ENCODE peak calls at places on chromosomes 6 and 20, in five cellular contexts. G, Z, U, S and T are unnamed samples.

GRCh38 chr6:56091159-56091869 is 156.1 kb downstream of the COL21A1 start:
- DNase-seq in S (peak), Z (no peak), G (peak), U (no peak), T (no peak)

GRCh38 chr6:7047966-7048365 is 59.8 kb upstream of the RREB1 start:
- DNase-seq in U (no peak), S (peak), Z (no peak), G (no peak), T (no peak)

GRCh38 chr6:6661684-6662083 is 73.2 kb downstream of the LY86 start:
- DNase-seq in G (peak), U (peak), S (peak), Z (peak), T (no peak)

GRCh38 chr20:56437196-56437960 is 25.3 kb downstream of the CASS4 start:
- DNase-seq in S (no peak), U (no peak), Z (peak), G (no peak), T (no peak)

GRCh38 chr6:37665309-37665708 is 32.4 kb downstream of the MDGA1 start:
- DNase-seq in S (no peak), Z (no peak), G (no peak), U (no peak), T (no peak)

GRCh38 chr20:58891686-58892125 is 39.2 kb downstream of the GNAS start:
- DNase-seq in G (no peak), Z (no peak), U (no peak), S (peak), T (peak)

GRCh38 chr6:36432151-36432633 is 10.5 kb downstream of the PXT1 start:
- DNase-seq in Z (no peak), U (no peak), G (no peak), S (peak), T (no peak)

GRCh38 chr6:43742931-43743632 is 26.9 kb upstream of the VEGFA start:
- DNase-seq in S (no peak), U (no peak), Z (peak), G (no peak), T (no peak)

GRCh38 chr20:3188823-3189413 is 15.6 kb downstream of the DDRGK1 start:
- DNase-seq in Z (no peak), U (no peak), G (no peak), S (no peak), T (peak)

GRCh38 chr20:8721098-8721497 is 347.8 kb upstream of the PLCB4 start:
- DNase-seq in G (peak), Z (no peak), S (peak), U (no peak), T (no peak)

GRCh38 chr6:113184291-113184690 is 672.9 kb upstream of the MARCKS start:
- DNase-seq in U (no peak), S (peak), Z (no peak), G (no peak), T (no peak)

GRCh38 chr20:62065669-62066338 is at the start of gene TAF4:
- DNase-seq in U (peak), G (peak), Z (peak), S (peak), T (peak)

GRCh38 chr6:54702772-54703171 is 143.8 kb upstream of the FAM83B start:
- DNase-seq in U (no peak), Z (no peak), G (no peak), S (no peak), T (no peak)

GRCh38 chr20:49372095-49372734 is 94.4 kb upstream of the ZNFX1 start:
- DNase-seq in S (no peak), U (no peak), G (peak), Z (no peak), T (no peak)

GRCh38 chr6:44119704-44120262 is 7.5 kb downstream of the MRPL14 start:
- DNase-seq in Z (no peak), U (no peak), G (no peak), S (no peak), T (no peak)

GRCh38 chr20:23586735-23587525 is 18.6 kb upstream of the CST9L start:
- DNase-seq in S (no peak), G (peak), Z (peak), U (no peak), T (no peak)

GRCh38 chr20:2752631-2753455 is 47.6 kb downstream of the CPXM1 start:
- DNase-seq in S (peak), G (peak), U (no peak), Z (peak), T (no peak)

GRCh38 chr6:143441680-143442359 is 8.7 kb downstream of the ADAT2 start:
- DNase-seq in U (no peak), Z (no peak), S (peak), G (no peak), T (no peak)

GRCh38 chr6:89411019-89411268 is 1.1 kb downstream of the RRAGD start:
- DNase-seq in Z (no peak), G (no peak), S (no peak), U (no peak), T (no peak)

GRCh38 chr6:161035182-161035980 is 43.8 kb downstream of the MAP3K4 start:
- DNase-seq in G (no peak), Z (no peak), U (no peak), S (no peak), T (no peak)

GRCh38 chr6:164396071-164397047 is 913.0 kb downstream of the C6orf118 start:
- DNase-seq in Z (peak), U (no peak), S (peak), G (no peak), T (no peak)

GRCh38 chr6:127463056-127463455 is 3.9 kb upstream of the KIAA0408 start:
- DNase-seq in G (no peak), U (no peak), Z (no peak), S (peak), T (no peak)

GRCh38 chr6:111666812-111667211 is 61.1 kb upstream of the TRAF3IP2 start:
- DNase-seq in Z (no peak), S (peak), G (no peak), U (no peak), T (no peak)
- TF ChIP-seq CTCF in Z (no peak), S (no peak), G (no peak), U (no peak), T (no peak)

DNA sequence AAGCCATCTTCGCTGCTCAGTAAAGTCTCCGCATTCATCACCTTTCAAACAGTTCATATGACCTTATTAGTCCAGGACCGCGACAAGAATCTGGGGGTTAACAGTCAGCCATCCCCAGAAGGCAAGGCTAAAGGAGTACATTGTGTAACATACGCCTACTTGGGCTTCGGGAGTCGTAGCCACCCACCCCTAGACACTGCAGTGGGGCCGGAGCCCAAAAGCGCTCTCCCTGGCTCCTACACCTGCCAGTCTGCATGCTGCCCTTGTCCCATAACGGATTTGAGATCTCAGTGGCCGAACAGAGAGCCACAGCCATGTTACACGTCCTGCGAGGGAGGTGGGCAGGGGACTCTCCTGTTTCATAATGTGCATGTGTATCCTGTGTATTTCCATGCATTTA is 1405.5 kb downstream of the GRIK2 start:
- DNase-seq in Z (no peak), G (no peak), S (no peak), U (no peak), T (no peak)
- TF ChIP-seq CTCF in Z (no peak), G (no peak), S (no peak), U (no peak), T (no peak)

GRCh38 chr6:105215506-105215905 is 35.7 kb upstream of the POPDC3 start:
- DNase-seq in Z (no peak), G (no peak), U (no peak), S (no peak), T (no peak)

GRCh38 chr6:105211831-105212230 is 32.0 kb upstream of the POPDC3 start:
- DNase-seq in Z (no peak), G (peak), U (no peak), S (no peak), T (no peak)

GRCh38 chr6:105212587-105212986 is 32.8 kb upstream of the POPDC3 start:
- DNase-seq in Z (no peak), G (no peak), S (no peak), U (no peak), T (no peak)

GRCh38 chr6:105210932-105211531 is 31.2 kb upstream of the POPDC3 start:
- DNase-seq in S (no peak), U (no peak), G (no peak), Z (no peak), T (no peak)

DNA sequence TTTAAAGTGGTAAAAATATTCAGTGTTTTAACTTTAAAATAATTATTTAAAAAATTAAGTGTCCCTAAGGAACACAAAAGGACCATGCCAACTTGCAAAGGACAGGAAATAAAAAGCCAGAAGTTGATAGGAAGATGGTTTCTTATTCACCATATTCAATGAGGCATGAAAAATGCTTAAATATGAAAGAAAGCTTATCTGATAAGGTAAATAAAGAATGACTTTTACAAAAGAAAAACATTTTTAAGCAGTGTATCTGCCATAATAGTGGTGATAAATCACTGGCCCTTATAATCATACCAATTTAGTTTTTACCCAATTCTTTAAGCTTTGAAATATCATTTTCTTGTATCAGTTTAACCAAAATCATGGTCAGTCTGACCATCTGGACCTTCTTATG is 33.5 kb upstream of the POPDC3 start:
- DNase-seq in Z (no peak), S (no peak), U (no peak), G (no peak), T (no peak)
- TF ChIP-seq CTCF in Z (no peak), S (no peak), U (no peak), G (no peak), T (no peak)

GRCh38 chr20:25296094-25297093 is 48.5 kb downstream of the PYGB start:
- DNase-seq in U (no peak), S (peak), G (no peak), Z (no peak), T (peak)
- TF ChIP-seq CTCF in U (peak), S (peak), G (peak), Z (no peak), T (peak)

GRCh38 chr6:139062921-139063320 is 34.4 kb downstream of the ABRACL start:
- DNase-seq in U (no peak), S (peak), G (no peak), Z (no peak), T (no peak)

GRCh38 chr6:139066080-139066479 is 37.5 kb downstream of the ABRACL start:
- DNase-seq in S (no peak), Z (no peak), U (no peak), G (no peak), T (no peak)

GRCh38 chr6:139064981-139065665 is 36.6 kb downstream of the ABRACL start:
- DNase-seq in S (no peak), Z (no peak), U (no peak), G (no peak), T (no peak)

GRCh38 chr6:139073118-139073517 is 44.6 kb downstream of the ABRACL start:
- DNase-seq in Z (no peak), U (no peak), G (no peak), S (no peak), T (no peak)

DNA sequence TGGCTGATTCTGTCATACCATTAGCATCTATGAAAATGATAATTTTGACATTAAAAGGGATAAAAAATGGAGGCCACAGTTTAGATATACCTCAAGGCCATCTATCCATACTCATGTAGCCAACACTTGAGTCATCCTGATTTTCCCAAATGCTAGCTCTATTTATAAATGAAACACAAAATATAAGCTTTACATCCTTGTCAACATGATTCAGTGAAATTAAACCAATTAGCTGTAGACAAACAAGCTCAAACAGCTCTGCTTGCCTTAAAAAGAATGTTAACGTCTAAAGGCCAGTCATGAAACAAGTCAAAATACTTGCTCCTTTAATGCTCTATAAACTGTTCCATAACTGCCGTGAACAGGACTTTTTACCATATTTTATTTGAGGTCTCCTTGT is 40.3 kb downstream of the ABRACL start:
- DNase-seq in S (no peak), Z (no peak), G (no peak), U (no peak), T (no peak)
- TF ChIP-seq CTCF in S (no peak), Z (no peak), G (no peak), U (no peak), T (no peak)

GRCh38 chr20:6169251-6169650 is 46.4 kb upstream of the FERMT1 start:
- DNase-seq in Z (no peak), G (peak), S (peak), U (no peak), T (no peak)
- TF ChIP-seq CTCF in Z (no peak), G (no peak), S (peak), U (no peak), T (no peak)

DNA sequence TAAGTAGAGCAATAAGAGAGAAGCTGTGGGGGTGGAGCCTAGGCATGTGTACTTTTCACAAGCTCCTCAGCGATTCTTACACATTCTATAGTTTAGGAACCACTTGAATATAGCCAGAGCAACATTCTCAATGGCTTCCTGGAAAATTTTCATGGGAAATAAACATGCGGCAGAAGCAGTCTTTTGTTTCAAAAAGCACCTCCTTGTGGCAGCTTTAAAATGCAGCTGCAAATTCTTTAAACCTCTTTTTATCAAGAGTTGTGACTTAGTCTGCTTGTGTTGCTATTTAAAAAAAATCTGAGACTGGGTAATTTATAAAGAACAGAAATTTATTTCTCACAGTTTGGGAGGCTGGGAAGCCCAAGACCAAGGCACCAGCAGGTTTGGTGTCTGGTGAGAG is 23.8 kb downstream of the NKX2-2 start:
- DNase-seq in G (no peak), U (no peak), Z (no peak), S (peak), T (no peak)
- TF ChIP-seq CTCF in G (no peak), U (no peak), Z (no peak), S (peak), T (no peak)

DNA sequence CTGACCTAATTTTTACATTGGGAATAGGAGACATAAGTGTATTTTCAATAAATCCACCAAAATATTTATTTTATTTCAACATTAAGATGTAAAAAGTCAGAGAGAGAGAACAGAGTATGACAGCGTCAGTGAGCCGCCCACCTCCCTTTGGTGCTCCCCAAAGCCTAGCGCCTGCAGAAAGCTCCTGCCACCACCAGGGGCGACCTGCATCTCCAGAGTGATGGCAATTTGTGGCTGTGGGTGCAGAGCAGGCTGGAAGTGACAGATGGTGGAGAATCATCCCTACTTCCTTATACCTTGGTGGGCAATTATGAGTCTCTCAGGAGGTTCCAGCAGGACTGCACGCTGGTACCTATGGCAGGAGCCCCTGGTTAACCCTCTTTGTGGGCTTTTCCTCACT is 87.3 kb downstream of the PTPRT start:
- DNase-seq in S (no peak), Z (no peak), G (no peak), U (no peak), T (no peak)
- TF ChIP-seq CTCF in S (no peak), Z (no peak), G (no peak), U (no peak), T (no peak)

GRCh38 chr6:165627366-165627765 is 35.7 kb downstream of the PDE10A start:
- DNase-seq in Z (no peak), S (no peak), U (no peak), G (no peak), T (no peak)
- TF ChIP-seq CTCF in Z (no peak), S (no peak), U (no peak), G (no peak), T (no peak)